ENCODE peak calls at places on chromosome 17, in eight cellular contexts. One of them, this sample, is unnamed.

GRCh38 chr17:32876414-32877163 is at the start of gene MYO1D:
- DNase-seq in stimulated activated CD4-positive, alpha-beta T cell treated with anti-CD3 and anti-CD28 coated beads, Interleukin-4, amount 100 ng/mL, for 24 hours: peak; percentile 67
- DNase-seq in AG04450: no peak
- DNase-seq in left cardiac atrium: peak; percentile 60
- DNase-seq in EH: peak; percentile 11
- DNase-seq in nucleus accumbens: no peak
- DNase-seq in sigmoid colon: peak; percentile 74
- DNase-seq in heart right ventricle: peak; percentile 43
- DNase-seq in this sample: no peak

GRCh38 chr17:43701318-43701743 is 39.6 kb upstream of the MEOX1 start:
- DNase-seq in EH: peak; percentile 78
- DNase-seq in AG04450: no peak
- DNase-seq in sigmoid colon: no peak
- DNase-seq in left cardiac atrium: no peak
- DNase-seq in heart right ventricle: no peak
- DNase-seq in stimulated activated CD4-positive, alpha-beta T cell treated with anti-CD3 and anti-CD28 coated beads, Interleukin-4, amount 100 ng/mL, for 24 hours: peak; percentile 32
- DNase-seq in nucleus accumbens: no peak
- DNase-seq in this sample: peak; percentile 95

GRCh38 chr17:40063915-40064531 is 1.3 kb downstream of the THRA start:
- DNase-seq in sigmoid colon: no peak
- DNase-seq in left cardiac atrium: no peak
- DNase-seq in heart right ventricle: no peak
- DNase-seq in nucleus accumbens: peak; percentile 60
- DNase-seq in AG04450: no peak
- DNase-seq in EH: no peak
- DNase-seq in stimulated activated CD4-positive, alpha-beta T cell treated with anti-CD3 and anti-CD28 coated beads, Interleukin-4, amount 100 ng/mL, for 24 hours: peak; percentile 33
- DNase-seq in this sample: no peak

GRCh38 chr17:76826290-76827138 is 41.7 kb upstream of the MGAT5B start:
- DNase-seq in heart right ventricle: no peak
- DNase-seq in sigmoid colon: no peak
- DNase-seq in nucleus accumbens: no peak
- DNase-seq in EH: no peak
- DNase-seq in stimulated activated CD4-positive, alpha-beta T cell treated with anti-CD3 and anti-CD28 coated beads, Interleukin-4, amount 100 ng/mL, for 24 hours: no peak
- DNase-seq in left cardiac atrium: no peak
- DNase-seq in AG04450: no peak
- DNase-seq in this sample: no peak

GRCh38 chr17:43671755-43672502 is 10.2 kb upstream of the MEOX1 start:
- DNase-seq in heart right ventricle: no peak
- DNase-seq in left cardiac atrium: no peak
- DNase-seq in nucleus accumbens: no peak
- DNase-seq in AG04450: no peak
- DNase-seq in stimulated activated CD4-positive, alpha-beta T cell treated with anti-CD3 and anti-CD28 coated beads, Interleukin-4, amount 100 ng/mL, for 24 hours: no peak
- DNase-seq in sigmoid colon: no peak
- DNase-seq in EH: no peak
- DNase-seq in this sample: no peak

GRCh38 chr17:37518816-37519215 is 29.1 kb downstream of the DUSP14 start:
- DNase-seq in EH: no peak
- DNase-seq in nucleus accumbens: no peak
- DNase-seq in AG04450: no peak
- DNase-seq in heart right ventricle: no peak
- DNase-seq in stimulated activated CD4-positive, alpha-beta T cell treated with anti-CD3 and anti-CD28 coated beads, Interleukin-4, amount 100 ng/mL, for 24 hours: no peak
- DNase-seq in left cardiac atrium: no peak
- DNase-seq in sigmoid colon: no peak
- DNase-seq in this sample: peak; percentile 35

GRCh38 chr17:56937688-56938087 is 23.2 kb downstream of the COIL start:
- DNase-seq in sigmoid colon: no peak
- DNase-seq in heart right ventricle: no peak
- DNase-seq in EH: peak; percentile 51
- DNase-seq in left cardiac atrium: no peak
- DNase-seq in nucleus accumbens: no peak
- DNase-seq in AG04450: no peak
- DNase-seq in stimulated activated CD4-positive, alpha-beta T cell treated with anti-CD3 and anti-CD28 coated beads, Interleukin-4, amount 100 ng/mL, for 24 hours: no peak
- DNase-seq in this sample: no peak

GRCh38 chr17:72516772-72517399 is 396.1 kb downstream of the SOX9 start:
- DNase-seq in heart right ventricle: peak; percentile 31
- DNase-seq in nucleus accumbens: no peak
- DNase-seq in left cardiac atrium: peak; percentile 26
- DNase-seq in stimulated activated CD4-positive, alpha-beta T cell treated with anti-CD3 and anti-CD28 coated beads, Interleukin-4, amount 100 ng/mL, for 24 hours: no peak
- DNase-seq in sigmoid colon: no peak
- DNase-seq in EH: no peak
- DNase-seq in AG04450: no peak
- DNase-seq in this sample: no peak

GRCh38 chr17:77315551-77316190 is 174.9 kb downstream of the SEC14L1 start:
- DNase-seq in sigmoid colon: peak; percentile 70
- DNase-seq in stimulated activated CD4-positive, alpha-beta T cell treated with anti-CD3 and anti-CD28 coated beads, Interleukin-4, amount 100 ng/mL, for 24 hours: no peak
- DNase-seq in EH: no peak
- DNase-seq in nucleus accumbens: no peak
- DNase-seq in heart right ventricle: no peak
- DNase-seq in AG04450: no peak
- DNase-seq in left cardiac atrium: no peak
- DNase-seq in this sample: no peak

GRCh38 chr17:4678448-4679026 is 25.4 kb downstream of the PELP1 start:
- DNase-seq in AG04450: peak; percentile 56
- DNase-seq in EH: peak; percentile 95
- DNase-seq in stimulated activated CD4-positive, alpha-beta T cell treated with anti-CD3 and anti-CD28 coated beads, Interleukin-4, amount 100 ng/mL, for 24 hours: peak; percentile 16
- DNase-seq in nucleus accumbens: no peak
- DNase-seq in sigmoid colon: no peak
- DNase-seq in left cardiac atrium: no peak
- DNase-seq in heart right ventricle: no peak
- DNase-seq in this sample: peak; percentile 92

GRCh38 chr17:16933317-16934132 is 38.4 kb downstream of the TNFRSF13B start:
- DNase-seq in heart right ventricle: no peak
- DNase-seq in AG04450: no peak
- DNase-seq in left cardiac atrium: peak; percentile 10
- DNase-seq in stimulated activated CD4-positive, alpha-beta T cell treated with anti-CD3 and anti-CD28 coated beads, Interleukin-4, amount 100 ng/mL, for 24 hours: no peak
- DNase-seq in sigmoid colon: peak; percentile 40
- DNase-seq in nucleus accumbens: no peak
- DNase-seq in EH: no peak
- DNase-seq in this sample: no peak

GRCh38 chr17:28151001-28151400 is 108.5 kb downstream of the NLK start:
- DNase-seq in heart right ventricle: no peak
- DNase-seq in stimulated activated CD4-positive, alpha-beta T cell treated with anti-CD3 and anti-CD28 coated beads, Interleukin-4, amount 100 ng/mL, for 24 hours: no peak
- DNase-seq in sigmoid colon: no peak
- DNase-seq in AG04450: no peak
- DNase-seq in nucleus accumbens: no peak
- DNase-seq in EH: no peak
- DNase-seq in left cardiac atrium: no peak
- DNase-seq in this sample: no peak

GRCh38 chr17:38584350-38584925 is 21.3 kb downstream of the SRCIN1 start:
- DNase-seq in EH: peak; percentile 64
- DNase-seq in stimulated activated CD4-positive, alpha-beta T cell treated with anti-CD3 and anti-CD28 coated beads, Interleukin-4, amount 100 ng/mL, for 24 hours: peak; percentile 66
- DNase-seq in heart right ventricle: peak; percentile 53
- DNase-seq in left cardiac atrium: peak; percentile 61
- DNase-seq in sigmoid colon: peak; percentile 78
- DNase-seq in AG04450: no peak
- DNase-seq in nucleus accumbens: peak; percentile 28
- DNase-seq in this sample: peak; percentile 22

GRCh38 chr17:59746849-59747445 is 39.5 kb downstream of the VMP1 start:
- DNase-seq in stimulated activated CD4-positive, alpha-beta T cell treated with anti-CD3 and anti-CD28 coated beads, Interleukin-4, amount 100 ng/mL, for 24 hours: no peak
- DNase-seq in sigmoid colon: no peak
- DNase-seq in nucleus accumbens: no peak
- DNase-seq in EH: peak; percentile 69
- DNase-seq in AG04450: no peak
- DNase-seq in left cardiac atrium: no peak
- DNase-seq in heart right ventricle: no peak
- DNase-seq in this sample: peak; percentile 81

GRCh38 chr17:77881545-77881944 is 77.0 kb upstream of the TNRC6C start:
- DNase-seq in sigmoid colon: peak; percentile 91
- DNase-seq in nucleus accumbens: peak; percentile 10
- DNase-seq in stimulated activated CD4-positive, alpha-beta T cell treated with anti-CD3 and anti-CD28 coated beads, Interleukin-4, amount 100 ng/mL, for 24 hours: peak; percentile 59
- DNase-seq in left cardiac atrium: peak; percentile 91
- DNase-seq in AG04450: no peak
- DNase-seq in heart right ventricle: peak; percentile 89
- DNase-seq in EH: peak; percentile 39
- DNase-seq in this sample: peak; percentile 83

GRCh38 chr17:2721603-2722002 is 10.0 kb upstream of the CLUH start:
- DNase-seq in stimulated activated CD4-positive, alpha-beta T cell treated with anti-CD3 and anti-CD28 coated beads, Interleukin-4, amount 100 ng/mL, for 24 hours: no peak
- DNase-seq in EH: no peak
- DNase-seq in left cardiac atrium: no peak
- DNase-seq in heart right ventricle: no peak
- DNase-seq in nucleus accumbens: no peak
- DNase-seq in AG04450: no peak
- DNase-seq in sigmoid colon: no peak
- DNase-seq in this sample: no peak

GRCh38 chr17:81223758-81224122 is 975 bp upstream of the CEP131 start:
- DNase-seq in heart right ventricle: no peak
- DNase-seq in sigmoid colon: no peak
- DNase-seq in stimulated activated CD4-positive, alpha-beta T cell treated with anti-CD3 and anti-CD28 coated beads, Interleukin-4, amount 100 ng/mL, for 24 hours: no peak
- DNase-seq in AG04450: no peak
- DNase-seq in left cardiac atrium: no peak
- DNase-seq in nucleus accumbens: no peak
- DNase-seq in EH: no peak
- DNase-seq in this sample: no peak

GRCh38 chr17:65551641-65552040 is 9.8 kb downstream of the AXIN2 start:
- DNase-seq in heart right ventricle: no peak
- DNase-seq in left cardiac atrium: peak; percentile 14
- DNase-seq in AG04450: no peak
- DNase-seq in stimulated activated CD4-positive, alpha-beta T cell treated with anti-CD3 and anti-CD28 coated beads, Interleukin-4, amount 100 ng/mL, for 24 hours: no peak
- DNase-seq in nucleus accumbens: no peak
- DNase-seq in sigmoid colon: no peak
- DNase-seq in EH: no peak
- DNase-seq in this sample: no peak

GRCh38 chr17:16437083-16437482 is 21.7 kb downstream of the TRPV2 start:
- DNase-seq in AG04450: no peak
- DNase-seq in stimulated activated CD4-positive, alpha-beta T cell treated with anti-CD3 and anti-CD28 coated beads, Interleukin-4, amount 100 ng/mL, for 24 hours: no peak
- DNase-seq in left cardiac atrium: no peak
- DNase-seq in nucleus accumbens: no peak
- DNase-seq in sigmoid colon: no peak
- DNase-seq in heart right ventricle: no peak
- DNase-seq in EH: no peak
- DNase-seq in this sample: no peak

GRCh38 chr17:18937981-18938691 is 13.8 kb upstream of the SLC5A10 start:
- DNase-seq in AG04450: no peak
- DNase-seq in stimulated activated CD4-positive, alpha-beta T cell treated with anti-CD3 and anti-CD28 coated beads, Interleukin-4, amount 100 ng/mL, for 24 hours: no peak
- DNase-seq in nucleus accumbens: no peak
- DNase-seq in heart right ventricle: no peak
- DNase-seq in EH: no peak
- DNase-seq in left cardiac atrium: no peak
- DNase-seq in sigmoid colon: no peak
- DNase-seq in this sample: no peak